ENCODE peak calls at places on chromosomes 3 and 15, in eight cellular contexts. L is stomach, W is GM12878, O is upper lobe of left lung, A is suprapubic skin, N is H1, R is transverse colon, I is K562. X is an unnamed sample.

GRCh38 chr3:177523072-177523675 is 325.9 kb upstream of the TBL1XR1 start:
- DNase-seq in N (no peak), A (no peak), I (no peak), R (no peak), O (no peak), L (no peak), W (no peak), X (no peak)

GRCh38 chr15:47516576-47517371 is 200.5 kb upstream of the SEMA6D start:
- DNase-seq in W (no peak), I (no peak), L (no peak), N (no peak), R (no peak), A (no peak), O (no peak), X (no peak)

GRCh38 chr3:89049119-89049518 is 58.3 kb upstream of the EPHA3 start:
- DNase-seq in A (no peak), N (peak), R (no peak), L (no peak), O (no peak), I (no peak), W (no peak), X (no peak)

GRCh38 chr15:26201177-26201858 is 338.2 kb upstream of the ATP10A start:
- DNase-seq in O (no peak), R (no peak), N (no peak), W (no peak), I (no peak), A (no peak), L (no peak), X (no peak)

GRCh38 chr15:84658080-84658787 is at the start of gene NMB:
- DNase-seq in I (no peak), W (peak), L (peak), R (peak), O (peak), N (peak), A (peak), X (peak)

GRCh38 chr15:95684693-95685115 is 645.8 kb upstream of the NR2F2 start:
- DNase-seq in R (no peak), N (no peak), I (peak), A (no peak), L (no peak), W (no peak), O (no peak), X (no peak)

GRCh38 chr3:46970391-46971091 is 6.0 kb downstream of the CCDC12 start:
- DNase-seq in O (peak), R (no peak), N (no peak), L (peak), I (peak), A (peak), W (no peak), X (no peak)

GRCh38 chr3:198081421-198081844 is 121.4 kb downstream of the LMLN start:
- DNase-seq in L (no peak), N (no peak), R (no peak), O (no peak), A (peak), W (no peak), I (no peak), X (peak)

GRCh38 chr3:157572559-157573270 is 69.5 kb upstream of the VEPH1 start:
- DNase-seq in W (no peak), R (peak), O (no peak), I (peak), L (no peak), N (no peak), A (no peak), X (no peak)

GRCh38 chr3:126849768-126850167 is 133.1 kb upstream of the PLXNA1 start:
- DNase-seq in N (peak), O (no peak), I (no peak), L (no peak), A (no peak), R (no peak), W (no peak), X (peak)

GRCh38 chr3:196778755-196779154 is 39.1 kb downstream of the PAK2 start:
- DNase-seq in W (no peak), R (no peak), I (no peak), L (no peak), N (no peak), A (no peak), O (no peak), X (no peak)

DNA sequence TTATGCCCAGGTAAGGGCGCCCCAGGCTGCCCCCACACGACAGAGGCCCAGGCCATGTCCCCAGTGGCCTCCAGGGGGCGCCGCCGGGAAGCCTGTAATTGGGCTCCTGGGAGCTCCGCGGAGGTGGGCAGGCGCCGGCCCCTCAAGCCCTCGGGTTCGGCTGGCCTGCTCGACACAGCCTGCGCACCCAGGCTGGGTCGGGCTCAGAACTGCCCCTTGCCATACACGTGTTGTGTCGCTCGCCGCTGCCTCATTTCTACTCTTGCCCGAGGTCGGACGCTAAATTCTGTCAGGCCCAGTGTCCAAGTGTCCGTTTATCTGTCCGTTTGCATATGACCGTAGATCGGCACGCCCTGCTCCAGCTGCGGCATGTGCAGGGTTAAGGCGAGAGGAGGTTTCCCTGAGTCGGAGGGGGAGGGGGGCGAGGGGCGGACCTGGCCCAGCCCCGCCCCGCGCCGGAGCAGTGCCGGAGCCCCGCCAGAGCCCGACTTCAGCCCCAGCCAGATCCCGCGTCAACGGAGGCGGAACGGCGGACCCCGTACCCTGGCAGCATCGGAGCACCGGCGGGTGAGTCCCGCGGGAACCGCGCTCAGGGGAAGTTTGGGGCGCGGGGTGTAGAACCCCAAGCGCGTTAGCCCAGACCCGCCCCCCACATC is at the start of gene KLHDC8B:
- DNase-seq in N (peak), I (peak), O (peak), A (peak), W (peak), R (peak), L (peak), X (peak)
- TF ChIP-seq POLR2AphosphoS5 in N (no peak), I (peak), O (peak), A (peak), W (no peak), R (no peak), L (peak), X (peak)

DNA sequence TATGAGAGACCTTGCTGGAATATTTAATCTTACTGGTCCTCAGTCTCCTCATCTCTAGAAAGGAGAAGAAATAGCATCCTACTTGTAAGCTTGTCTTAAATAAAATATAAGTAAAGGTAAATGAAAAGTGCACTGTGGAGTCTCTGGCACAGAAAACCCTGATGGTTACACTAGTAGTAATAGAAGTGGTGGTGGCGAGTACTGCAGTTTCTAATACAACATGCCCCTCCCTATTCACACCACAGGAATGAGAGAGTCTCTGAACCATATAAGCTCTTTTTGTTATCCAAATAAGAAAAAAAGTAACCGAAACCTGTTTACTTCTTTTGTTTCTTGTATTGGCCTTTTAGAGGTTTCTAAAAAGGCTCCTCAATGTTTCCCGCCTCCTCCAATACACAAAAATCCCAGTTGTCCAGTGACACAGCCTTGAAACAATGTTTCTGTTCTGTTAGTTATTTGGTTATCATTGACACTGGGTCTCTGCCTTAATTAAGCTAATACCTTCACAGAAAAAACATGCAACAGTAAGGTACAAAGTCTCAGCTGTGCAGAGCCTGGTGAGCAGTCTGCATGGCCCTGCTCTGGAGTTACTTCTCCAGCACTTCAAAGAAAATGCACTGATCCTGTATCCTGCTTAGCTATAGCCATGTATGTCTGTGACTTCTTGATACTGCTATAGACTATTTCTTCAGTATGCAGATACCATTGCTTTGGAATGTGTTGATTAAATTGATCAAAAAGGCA is 315.7 kb upstream of the IL12A start:
- DNase-seq in W (no peak), A (no peak), L (no peak), N (no peak), O (no peak), R (no peak), I (no peak), X (no peak)
- TF ChIP-seq CTCF in W (no peak), A (no peak), L (no peak), N (no peak), O (no peak), R (no peak), I (no peak), X (no peak)

GRCh38 chr3:12181301-12181700 is 22.6 kb upstream of the TIMP4 start:
- DNase-seq in L (no peak), A (no peak), W (no peak), I (no peak), N (no peak), R (no peak), O (no peak), X (no peak)
- TF ChIP-seq EP300 in L (no peak), A (no peak), W (no peak), I (no peak), N (no peak), R (no peak), O (no peak), X (no peak)

DNA sequence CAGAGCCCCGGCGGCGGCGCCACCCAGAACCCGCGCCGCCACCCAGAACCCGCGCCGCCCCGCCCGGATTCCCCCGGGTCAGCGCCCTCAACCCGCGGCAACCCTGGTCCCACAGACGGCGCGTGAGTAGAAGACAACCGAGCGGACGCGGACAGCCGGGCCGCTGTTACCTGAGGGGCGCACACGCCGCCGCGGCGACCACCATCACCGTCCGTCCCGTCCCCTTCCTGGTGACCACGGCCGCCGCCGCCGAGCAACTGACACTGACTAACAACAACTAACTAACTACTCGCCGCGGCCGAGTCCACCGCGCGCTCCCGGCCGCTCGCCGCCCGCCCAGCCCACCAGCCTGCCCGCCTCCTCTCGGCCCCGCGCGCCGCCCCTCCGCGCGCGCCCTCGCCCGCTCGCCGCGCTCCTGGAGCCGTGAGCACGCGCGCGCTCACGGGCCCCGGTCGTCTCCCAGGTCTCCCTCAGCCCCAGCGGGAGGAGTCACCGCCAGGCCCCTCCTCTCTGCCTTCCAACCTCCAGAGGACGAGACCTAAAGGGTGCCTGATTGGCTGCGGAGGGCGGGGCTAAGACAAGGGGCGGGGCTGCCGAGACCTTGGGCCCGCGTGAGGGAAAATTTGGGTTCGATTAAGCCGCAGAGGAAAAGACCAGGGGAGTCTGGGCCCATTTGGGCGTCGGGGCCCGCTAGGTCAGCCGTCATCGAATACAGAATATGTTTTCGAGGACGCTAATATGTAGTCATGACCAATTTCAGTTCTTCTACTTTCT is at the start of gene PEAK1:
- DNase-seq in I (peak), A (peak), W (peak), N (peak), R (peak), O (peak), L (peak), X (peak)
- TF ChIP-seq POLR2AphosphoS5 in I (no peak), A (peak), W (no peak), N (peak), R (peak), O (peak), L (peak), X (peak)

DNA sequence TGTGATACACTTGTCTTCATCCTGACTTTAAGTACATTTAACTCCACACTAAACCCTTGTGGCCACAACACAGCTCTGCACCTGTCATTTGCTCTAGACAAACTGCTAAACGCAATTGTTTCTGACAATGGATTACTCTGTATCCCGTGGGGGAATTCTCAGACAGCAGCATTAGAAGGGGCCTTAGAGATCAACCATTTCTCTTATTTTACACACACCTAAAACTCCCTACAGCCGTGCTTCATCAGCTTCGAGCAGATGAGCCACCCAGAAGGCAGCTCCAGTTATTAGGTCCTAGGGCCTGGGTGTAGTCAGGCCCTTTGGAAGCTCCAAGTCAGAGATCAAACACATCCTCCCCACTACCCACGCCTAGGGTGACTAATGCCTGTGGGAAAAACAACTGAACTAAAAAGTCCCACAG is 1.3 kb upstream of the IL12A start:
- DNase-seq in R (no peak), O (no peak), W (no peak), L (no peak), A (no peak), I (no peak), N (no peak), X (no peak)
- TF ChIP-seq CTCF in R (no peak), O (no peak), W (peak), L (no peak), A (no peak), I (no peak), N (no peak), X (no peak)

DNA sequence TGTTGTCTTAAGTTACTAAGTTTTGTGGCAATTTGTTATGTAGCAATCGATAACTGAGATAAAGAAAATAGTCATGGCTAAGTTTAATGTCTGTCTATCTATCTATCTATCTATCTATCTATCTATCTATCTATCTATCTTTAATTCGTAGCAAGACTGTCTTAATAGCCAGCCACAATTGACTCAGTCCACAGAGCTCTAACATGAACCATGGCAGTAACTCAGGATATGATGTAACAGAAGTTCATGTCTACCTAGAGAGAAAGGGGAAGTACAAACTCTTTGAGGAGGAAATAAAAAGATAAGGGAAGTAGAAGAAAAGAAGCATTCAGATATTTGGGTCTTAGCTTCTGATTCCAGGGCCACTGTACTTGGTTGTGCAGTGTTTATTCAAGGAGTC is 61.5 kb upstream of the FNDC3B start:
- DNase-seq in I (peak), W (no peak), L (no peak), N (no peak), A (no peak), R (no peak), O (no peak), X (no peak)
- TF ChIP-seq EP300 in I (peak), W (no peak), L (no peak), N (no peak), A (no peak), R (no peak), O (no peak), X (no peak)

X was measured in sigmoid colon.